ENCODE peak calls at places on chromosomes 6 and 20, in four cellular contexts. F is WTC11, G is IMR-90, P is HFFc6. J is an unnamed sample.

GRCh38 chr6:166852484-166852975 is 103.8 kb downstream of the RNASET2 start:
- DNase-seq in F (no peak), P (no peak), G (no peak), J (no peak)

GRCh38 chr6:89347825-89348224 is 4.7 kb downstream of the UBE2J1 start:
- DNase-seq in P (peak; percentile 7), F (no peak), G (peak; percentile 16), J (no peak)

GRCh38 chr6:103122766-103123601 is 1729.5 kb downstream of the GRIK2 start:
- DNase-seq in G (peak; percentile 0), P (peak; percentile 17), F (peak; percentile 87), J (peak; percentile 82)

GRCh38 chr6:27406085-27406484 is 17.5 kb downstream of the ZNF391 start:
- DNase-seq in P (no peak), F (no peak), G (no peak), J (no peak)

GRCh38 chr6:28303570-28303969 is 22.2 kb downstream of the PGBD1 start:
- DNase-seq in P (no peak), F (no peak), G (no peak), J (no peak)

GRCh38 chr20:13099676-13100075 is 90.9 kb downstream of the SPTLC3 start:
- DNase-seq in F (no peak), G (peak; percentile 1), P (no peak), J (no peak)

GRCh38 chr20:2151805-2152727 is 50.4 kb downstream of the STK35 start:
- DNase-seq in F (no peak), G (peak; percentile 64), P (peak; percentile 32), J (no peak)

GRCh38 chr6:85017352-85017751 is 253.0 kb upstream of the TBX18 start:
- DNase-seq in P (no peak), F (no peak), G (no peak), J (no peak)

GRCh38 chr20:59448828-59449444 is 148.5 kb downstream of the EDN3 start:
- DNase-seq in F (no peak), P (no peak), G (no peak), J (no peak)

GRCh38 chr6:111844921-111845320 is 28.3 kb downstream of the FYN start:
- DNase-seq in P (no peak), F (peak; percentile 56), G (no peak), J (no peak)

GRCh38 chr6:48990746-48991145 is 472.3 kb downstream of the MMUT start:
- DNase-seq in F (no peak), P (no peak), G (no peak), J (no peak)

GRCh38 chr6:27568226-27568889 is 95.5 kb upstream of the ZNF184 start:
- DNase-seq in P (no peak), G (no peak), F (no peak), J (no peak)

GRCh38 chr6:104597541-104598050 is 262.1 kb downstream of the HACE1 start:
- DNase-seq in F (no peak), P (no peak), G (no peak), J (no peak)

GRCh38 chr6:53651764-53652401 is 13.7 kb downstream of the KLHL31 start:
- DNase-seq in F (peak; percentile 71), P (no peak), G (peak; percentile 44), J (peak; percentile 78)

GRCh38 chr20:38109657-38110524 is 55.2 kb downstream of the TGM2 start:
- DNase-seq in G (peak; percentile 79), P (peak; percentile 96), F (no peak), J (no peak)

GRCh38 chr6:125995972-125996580 is 9.7 kb downstream of the TRMT11 start:
- DNase-seq in F (peak; percentile 62), P (peak; percentile 42), G (peak; percentile 60), J (peak; percentile 75)

GRCh38 chr6:31806470-31807272 is at the start of gene LSM2:
- DNase-seq in G (peak; percentile 96), P (peak; percentile 97), F (peak; percentile 98), J (peak; percentile 99)
- TF ChIP-seq CTCF in G (peak; percentile 28), P (peak; percentile 68), F (no peak), J (no peak)

GRCh38 chr20:50980071-50980681 is 21.6 kb downstream of the MOCS3 start:
- DNase-seq in P (peak; percentile 100), G (peak; percentile 100), F (no peak), J (no peak)

GRCh38 chr20:50982372-50982771 is 23.8 kb downstream of the MOCS3 start:
- DNase-seq in P (peak; percentile 72), F (no peak), G (peak; percentile 68), J (no peak)

GRCh38 chr20:50980851-50981713 is 22.5 kb downstream of the MOCS3 start:
- DNase-seq in F (peak; percentile 74), P (peak; percentile 71), G (peak; percentile 75), J (peak; percentile 81)

GRCh38 chr20:50977066-50978045 is 18.7 kb downstream of the MOCS3 start:
- DNase-seq in F (no peak), P (no peak), G (no peak), J (no peak)

GRCh38 chr20:50981714-50982048 is 23.1 kb downstream of the MOCS3 start:
- DNase-seq in P (no peak), G (no peak), F (no peak), J (no peak)
- TF ChIP-seq CTCF in P (peak; percentile 66), G (no peak), F (peak; percentile 7), J (no peak)

DNA sequence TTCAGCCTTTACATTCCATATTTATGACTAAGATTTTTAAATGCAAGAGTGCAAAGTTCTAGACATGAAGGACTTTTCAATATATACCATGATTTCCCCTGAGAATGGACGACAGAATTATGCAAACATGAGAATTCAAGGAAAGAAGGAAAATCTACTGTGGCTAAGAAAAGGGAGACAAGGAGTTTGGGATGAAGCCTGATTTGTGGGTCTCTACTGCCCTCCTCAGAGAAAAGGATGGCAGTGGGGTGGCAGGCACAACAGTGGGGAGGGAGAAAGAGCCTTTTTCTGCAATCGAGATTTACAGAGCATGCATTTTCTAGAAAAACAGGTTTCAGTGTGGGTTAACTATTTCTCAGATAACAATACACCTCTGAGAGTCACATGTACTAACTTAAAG is 466.9 kb upstream of the NRSN1 start:
- DNase-seq in G (peak; percentile 6), P (no peak), F (peak; percentile 48), J (peak; percentile 45)
- TF ChIP-seq CTCF in G (peak; percentile 2), P (no peak), F (peak; percentile 45), J (peak; percentile 69)

GRCh38 chr6:19180348-19181073 is 656.7 kb upstream of the ID4 start:
- DNase-seq in P (no peak), G (no peak), F (no peak), J (no peak)

GRCh38 chr6:19181252-19181651 is 655.9 kb upstream of the ID4 start:
- DNase-seq in P (no peak), F (no peak), G (no peak), J (no peak)
- TF ChIP-seq CTCF in P (no peak), F (no peak), G (no peak), J (no peak)

GRCh38 chr6:37109714-37110454 is 60.1 kb upstream of the PIM1 start:
- DNase-seq in F (no peak), P (no peak), G (no peak), J (no peak)
- TF ChIP-seq CTCF in F (no peak), P (no peak), G (no peak), J (no peak)

GRCh38 chr6:139112561-139112960 is 22.3 kb upstream of the HECA start:
- DNase-seq in G (no peak), F (no peak), P (no peak), J (no peak)

GRCh38 chr6:139114741-139115140 is 20.1 kb upstream of the HECA start:
- DNase-seq in F (no peak), P (no peak), G (no peak), J (no peak)

GRCh38 chr6:139115980-139116758 is 18.7 kb upstream of the HECA start:
- DNase-seq in G (no peak), P (no peak), F (no peak), J (no peak)

GRCh38 chr6:139119553-139119952 is 15.3 kb upstream of the HECA start:
- DNase-seq in F (no peak), P (no peak), G (no peak), J (no peak)

GRCh38 chr6:139117734-139118133 is 17.1 kb upstream of the HECA start:
- DNase-seq in F (no peak), G (no peak), P (peak; percentile 10), J (no peak)
- TF ChIP-seq CTCF in F (no peak), G (peak; percentile 8), P (peak; percentile 71), J (no peak)

DNA sequence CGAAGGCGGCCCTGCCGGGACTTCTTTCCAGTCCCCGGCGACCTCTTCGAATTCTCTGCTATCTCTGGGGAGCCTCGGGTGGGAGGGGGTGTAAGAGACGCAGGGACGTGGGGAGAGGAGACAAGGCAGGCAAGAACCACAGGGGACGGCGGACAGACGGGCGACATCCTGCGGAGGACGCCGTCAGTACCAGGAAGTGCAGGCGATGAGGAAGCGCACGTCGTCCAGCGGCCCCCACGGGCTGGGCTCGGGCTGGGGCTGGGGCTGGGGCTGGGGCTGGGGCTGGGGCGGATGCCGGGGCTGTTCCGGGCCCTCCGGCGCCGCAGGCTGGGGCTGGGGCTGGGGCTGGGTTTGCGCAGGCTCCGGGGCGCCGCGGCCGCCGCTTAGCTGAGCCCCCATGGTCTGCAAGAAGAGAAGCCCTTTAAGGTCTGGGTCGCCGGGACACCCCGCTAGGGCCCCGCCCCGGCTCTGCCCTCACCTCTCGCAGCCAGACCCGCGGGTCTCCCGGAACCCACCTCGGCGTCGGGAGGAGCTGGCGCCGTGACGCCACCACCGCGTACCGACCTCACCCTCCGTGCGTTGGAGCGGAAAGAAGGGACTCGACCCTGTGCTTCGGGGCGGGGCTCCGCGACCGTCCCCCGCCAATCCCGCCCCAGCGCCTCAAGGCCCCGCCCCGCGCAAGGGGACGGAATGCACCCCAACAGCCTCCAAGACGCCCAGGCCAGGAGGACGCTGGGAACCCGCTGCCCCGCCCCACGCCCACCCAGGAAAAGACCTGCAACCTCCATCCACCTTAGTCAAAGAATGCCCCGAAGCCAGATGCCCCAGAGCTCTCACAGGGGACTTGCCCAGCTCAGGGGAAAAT is at the start of gene MMP24OS:
- DNase-seq in F (peak; percentile 92), G (peak; percentile 82), P (peak; percentile 73), J (peak; percentile 93)
- TF ChIP-seq CTCF in F (no peak), G (peak; percentile 34), P (peak; percentile 32), J (no peak)